ENCODE peak calls at places on chromosomes 13 and 19, in four cellular contexts. A is IMR-90, W is ovary, C is uterus. D is an unnamed sample.

GRCh38 chr13:108496364-108497215 is 132.8 kb upstream of the MYO16 start:
- DNase-seq in A (no peak), W (no peak), C (no peak), D (no peak)

GRCh38 chr19:45428385-45429231 is 4.9 kb upstream of the ERCC1 start:
- DNase-seq in C (peak), W (peak), A (peak), D (no peak)

GRCh38 chr13:44713793-44714469 is 137.8 kb upstream of the TSC22D1 start:
- DNase-seq in C (no peak), W (no peak), A (peak), D (no peak)

GRCh38 chr13:30038884-30039283 is 188.5 kb upstream of the UBL3 start:
- DNase-seq in W (no peak), C (peak), A (peak), D (no peak)

GRCh38 chr19:31408460-31409124 is 59.4 kb upstream of the TSHZ3 start:
- DNase-seq in A (peak), W (peak), C (peak), D (no peak)

GRCh38 chr13:73259061-73259908 is 200.5 kb downstream of the KLF5 start:
- DNase-seq in W (no peak), A (peak), C (peak), D (no peak)

GRCh38 chr19:29665826-29666633 is 769 bp downstream of the PLEKHF1 start:
- DNase-seq in W (peak), C (peak), A (peak), D (no peak)

GRCh38 chr19:49932731-49933131 is 3.4 kb upstream of the NUP62 start:
- DNase-seq in W (no peak), C (no peak), A (no peak), D (no peak)

GRCh38 chr19:44757735-44758505 is 9.4 kb downstream of the BCL3 start:
- DNase-seq in A (peak), W (peak), C (peak), D (no peak)

GRCh38 chr19:6092329-6093286 is 17.7 kb downstream of the RFX2 start:
- DNase-seq in W (peak), C (peak), A (peak), D (no peak)

GRCh38 chr19:17779281-17779930 is 15.5 kb upstream of the B3GNT3 start:
- DNase-seq in W (peak), A (peak), C (no peak), D (no peak)

GRCh38 chr19:7191946-7192691 is 102.1 kb downstream of the INSR start:
- DNase-seq in A (no peak), C (no peak), W (no peak), D (no peak)

GRCh38 chr13:26011996-26012688 is 39.7 kb downstream of the SHISA2 start:
- DNase-seq in A (no peak), C (no peak), W (no peak), D (no peak)

GRCh38 chr19:13804830-13805683 is 9.8 kb downstream of the ZSWIM4 start:
- DNase-seq in W (no peak), C (no peak), A (no peak), D (no peak)

GRCh38 chr19:18975864-18976263 is 34.8 kb upstream of the HOMER3 start:
- DNase-seq in A (no peak), C (no peak), W (no peak), D (no peak)

GRCh38 chr13:65302691-65303090 is 1927.4 kb downstream of the PCDH9 start:
- DNase-seq in A (no peak), W (no peak), C (no peak), D (no peak)

GRCh38 chr19:14432817-14433453 is at the start of gene PKN1:
- DNase-seq in W (peak), C (peak), A (no peak), D (peak)

GRCh38 chr19:39492225-39492624 is 6.5 kb upstream of the DLL3 start:
- DNase-seq in C (no peak), A (no peak), W (no peak), D (no peak)
- TF ChIP-seq POLR2A in C (no peak), A (no peak), W (no peak), D (peak)

GRCh38 chr19:39401549-39402416 is 4.9 kb upstream of the ZFP36 start:
- DNase-seq in A (peak), C (peak), W (peak), D (no peak)
- TF ChIP-seq POLR2A in A (no peak), C (no peak), W (no peak), D (no peak)

GRCh38 chr19:55588738-55589137 is 8.1 kb upstream of the ZNF579 start:
- DNase-seq in A (no peak), C (no peak), W (no peak), D (no peak)

GRCh38 chr19:55584871-55585270 is 4.2 kb upstream of the ZNF579 start:
- DNase-seq in A (no peak), W (no peak), C (no peak), D (no peak)

GRCh38 chr19:55581828-55582223 is 1.2 kb upstream of the ZNF579 start:
- DNase-seq in C (no peak), A (no peak), W (no peak), D (no peak)

GRCh38 chr19:55586976-55587668 is 6.5 kb upstream of the ZNF579 start:
- DNase-seq in C (peak), W (peak), A (peak), D (peak)

DNA sequence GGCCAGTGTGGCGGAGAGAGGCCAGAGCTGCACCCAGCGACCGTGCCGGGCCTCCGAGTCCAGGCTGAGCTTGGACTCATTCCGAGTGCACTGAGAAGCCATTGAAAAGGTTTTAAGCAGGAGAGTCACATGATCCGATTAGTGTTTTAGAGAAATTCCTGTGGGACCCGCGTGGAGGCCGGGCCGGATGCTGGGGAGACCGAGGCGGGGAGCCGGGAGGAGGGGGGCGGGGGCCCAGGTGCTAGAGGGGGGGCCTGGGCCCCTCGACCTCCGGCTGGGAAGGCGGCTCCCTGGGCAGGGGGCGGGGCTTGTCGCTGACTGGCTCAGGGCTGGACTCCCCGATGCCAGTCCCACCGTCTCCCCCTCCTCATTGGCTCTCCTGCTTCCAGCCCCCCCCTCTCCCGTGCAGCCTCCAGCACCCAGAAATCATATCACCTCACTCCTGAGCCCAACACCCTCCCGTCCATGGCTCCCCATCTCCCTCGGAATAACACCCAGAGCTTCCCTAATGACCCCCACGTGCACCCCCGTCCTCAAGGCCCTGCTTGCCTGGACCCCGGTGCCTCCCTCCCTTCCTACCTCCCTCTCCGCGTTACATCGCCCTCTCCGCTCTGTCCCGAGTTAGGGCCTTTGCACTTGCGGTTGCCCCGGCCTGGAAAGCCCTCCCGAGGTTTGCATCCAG is 5.2 kb upstream of the ZNF579 start:
- DNase-seq in W (peak), C (peak), A (peak), D (no peak)
- TF ChIP-seq POLR2A in W (no peak), C (no peak), A (no peak), D (no peak)

GRCh38 chr19:35744688-35745327 is 410 bp downstream of the U2AF1L4 start:
- DNase-seq in A (peak), W (peak), C (peak), D (peak)
- TF ChIP-seq POLR2A in A (peak), W (peak), C (no peak), D (peak)

GRCh38 chr19:8461891-8462290 is 17.1 kb downstream of the HNRNPM start:
- DNase-seq in A (no peak), W (no peak), C (no peak), D (no peak)
- TF ChIP-seq POLR2A in A (no peak), W (no peak), C (no peak), D (no peak)

DNA sequence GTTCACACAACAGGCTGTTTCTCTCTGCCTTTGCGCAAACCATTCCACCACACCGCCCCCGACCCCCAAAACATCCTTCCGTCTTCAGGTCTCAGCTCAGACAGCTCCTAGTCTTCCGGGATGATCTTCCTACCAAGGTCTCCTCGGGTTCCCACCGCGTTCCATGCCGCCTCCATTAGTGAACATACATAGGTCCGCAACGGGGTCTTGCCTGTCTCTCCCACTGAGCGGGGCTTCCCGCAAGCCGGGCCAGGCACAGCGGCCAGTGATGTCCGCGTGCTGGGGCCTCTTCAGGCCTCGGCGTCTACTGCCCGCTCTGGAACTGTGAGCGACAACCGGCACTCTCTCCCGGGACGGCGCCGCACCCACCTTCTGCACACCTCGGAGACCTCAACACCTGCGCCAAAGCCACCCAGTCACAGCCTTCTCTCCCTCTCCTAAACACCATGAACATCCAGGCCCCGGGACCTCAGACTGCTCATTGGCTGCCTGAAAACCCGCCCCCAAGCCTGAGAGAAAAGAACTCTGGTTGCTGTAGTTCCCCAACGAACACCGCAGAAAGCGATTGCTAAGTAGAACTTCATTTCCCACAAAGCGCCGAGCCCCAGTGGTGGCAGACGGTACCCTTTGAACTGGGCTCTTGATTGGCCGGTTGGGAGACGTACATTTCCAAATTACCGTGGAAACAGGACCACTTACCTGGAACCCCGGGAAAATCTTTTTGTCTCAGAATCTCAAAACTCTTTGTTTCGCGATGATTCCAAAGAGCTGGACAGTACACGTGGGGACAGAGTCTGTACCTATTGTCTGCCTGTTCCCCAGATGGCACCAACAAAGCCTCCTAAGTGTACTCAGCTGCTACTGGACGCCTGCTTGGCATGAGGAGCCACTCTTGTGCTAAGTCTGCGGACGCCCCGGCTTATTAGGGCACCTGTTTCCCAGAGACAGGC is 9.5 kb downstream of the DYRK1B start:
- DNase-seq in C (peak), W (peak), A (peak), D (peak)
- TF ChIP-seq POLR2A in C (no peak), W (no peak), A (peak), D (peak)

DNA sequence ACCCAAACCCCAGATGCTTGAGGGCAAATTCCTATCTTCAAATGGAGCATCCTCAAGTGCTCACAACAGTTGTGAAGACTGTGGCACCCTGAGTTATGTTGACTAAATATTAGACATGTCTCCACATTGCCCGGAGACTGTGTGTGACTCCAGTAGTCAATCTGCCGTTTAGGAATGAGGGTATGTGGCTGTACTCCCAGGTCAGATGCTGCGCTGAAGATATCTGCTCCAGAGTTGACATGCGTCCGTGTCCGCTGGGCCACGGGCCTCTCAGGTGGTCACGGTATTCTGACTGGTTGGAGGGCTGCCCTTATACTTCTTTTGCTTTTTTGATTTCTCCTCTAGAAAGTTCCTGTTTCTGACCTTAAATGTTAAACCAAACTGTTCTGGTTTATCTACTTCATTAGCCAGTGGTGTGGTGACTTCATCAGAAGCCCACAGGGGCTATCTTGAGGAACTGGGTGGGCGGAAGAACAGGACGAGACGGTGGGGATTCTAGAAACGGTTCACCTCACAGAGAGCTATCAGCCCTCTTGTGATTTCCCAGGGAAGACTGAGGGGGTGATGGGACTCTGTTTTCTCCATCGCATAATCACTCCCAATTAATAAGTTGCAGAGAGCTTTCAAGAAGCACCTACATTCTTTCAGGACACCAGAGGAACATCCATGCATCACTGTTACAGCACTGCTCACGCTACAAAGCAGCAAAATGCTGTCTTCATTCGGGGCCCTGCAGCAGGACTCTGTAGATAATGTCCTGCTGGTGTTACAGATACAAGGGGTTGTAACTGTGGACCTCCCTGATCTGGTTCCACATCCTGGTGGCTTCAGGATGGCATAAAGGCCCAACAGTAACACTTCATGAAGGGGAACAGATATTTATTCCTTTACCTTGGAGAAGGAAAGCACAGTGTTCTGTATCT is 1.3 kb upstream of the LCP1 start:
- DNase-seq in C (no peak), A (no peak), W (no peak), D (no peak)
- TF ChIP-seq POLR2A in C (no peak), A (no peak), W (no peak), D (peak)

D was measured in GM12892.